ENCODE peak calls at places on chromosomes 12 and 14, in eight cellular contexts. One of them, this sample, is unnamed.

GRCh38 chr12:4909397-4909733 is 340 bp upstream of the KCNA1 start:
- DNase-seq in fibroblast of pulmonary artery: no peak
- DNase-seq in mesenteric fat pad: no peak
- DNase-seq in RKO: no peak
- DNase-seq in transverse colon: no peak
- DNase-seq in suprapubic skin: no peak
- DNase-seq in SK-N-DZ: no peak
- DNase-seq in activated T-helper 1 cell treated with anti-CD3 and anti-CD28 coated beads, Interleukin-12 subunit alpha, Interleukin-12 subunit beta, Interleukin-2, Interleukin-4 antibody, amounts not matched to agents 30 ng/mL and 10 ng/mL and 1 ng/mL, durations not matched to agents 14 hours and 24 hours and 36 hours: no peak
- DNase-seq in this sample: no peak

GRCh38 chr14:77031680-77032482 is 3.4 kb upstream of the IRF2BPL start:
- DNase-seq in activated T-helper 1 cell treated with anti-CD3 and anti-CD28 coated beads, Interleukin-12 subunit alpha, Interleukin-12 subunit beta, Interleukin-2, Interleukin-4 antibody, amounts not matched to agents 30 ng/mL and 10 ng/mL and 1 ng/mL, durations not matched to agents 14 hours and 24 hours and 36 hours: no peak
- DNase-seq in fibroblast of pulmonary artery: peak
- DNase-seq in RKO: no peak
- DNase-seq in SK-N-DZ: no peak
- DNase-seq in suprapubic skin: no peak
- DNase-seq in mesenteric fat pad: no peak
- DNase-seq in transverse colon: peak
- DNase-seq in this sample: no peak

GRCh38 chr12:119158004-119158776 is 20.5 kb upstream of the HSPB8 start:
- DNase-seq in activated T-helper 1 cell treated with anti-CD3 and anti-CD28 coated beads, Interleukin-12 subunit alpha, Interleukin-12 subunit beta, Interleukin-2, Interleukin-4 antibody, amounts not matched to agents 30 ng/mL and 10 ng/mL and 1 ng/mL, durations not matched to agents 14 hours and 24 hours and 36 hours: no peak
- DNase-seq in RKO: no peak
- DNase-seq in transverse colon: no peak
- DNase-seq in suprapubic skin: no peak
- DNase-seq in mesenteric fat pad: no peak
- DNase-seq in SK-N-DZ: no peak
- DNase-seq in fibroblast of pulmonary artery: no peak
- DNase-seq in this sample: no peak

GRCh38 chr14:104697892-104698583 is 8.6 kb downstream of the INF2 start:
- DNase-seq in mesenteric fat pad: no peak
- DNase-seq in RKO: no peak
- DNase-seq in suprapubic skin: no peak
- DNase-seq in activated T-helper 1 cell treated with anti-CD3 and anti-CD28 coated beads, Interleukin-12 subunit alpha, Interleukin-12 subunit beta, Interleukin-2, Interleukin-4 antibody, amounts not matched to agents 30 ng/mL and 10 ng/mL and 1 ng/mL, durations not matched to agents 14 hours and 24 hours and 36 hours: no peak
- DNase-seq in fibroblast of pulmonary artery: no peak
- DNase-seq in transverse colon: no peak
- DNase-seq in SK-N-DZ: no peak
- DNase-seq in this sample: no peak

GRCh38 chr14:89921346-89921745 is 33.2 kb downstream of the EFCAB11 start:
- DNase-seq in suprapubic skin: no peak
- DNase-seq in mesenteric fat pad: no peak
- DNase-seq in fibroblast of pulmonary artery: no peak
- DNase-seq in RKO: no peak
- DNase-seq in activated T-helper 1 cell treated with anti-CD3 and anti-CD28 coated beads, Interleukin-12 subunit alpha, Interleukin-12 subunit beta, Interleukin-2, Interleukin-4 antibody, amounts not matched to agents 30 ng/mL and 10 ng/mL and 1 ng/mL, durations not matched to agents 14 hours and 24 hours and 36 hours: no peak
- DNase-seq in SK-N-DZ: no peak
- DNase-seq in transverse colon: no peak
- DNase-seq in this sample: no peak

GRCh38 chr12:12482150-12482761 is 80.4 kb downstream of the DUSP16 start:
- DNase-seq in activated T-helper 1 cell treated with anti-CD3 and anti-CD28 coated beads, Interleukin-12 subunit alpha, Interleukin-12 subunit beta, Interleukin-2, Interleukin-4 antibody, amounts not matched to agents 30 ng/mL and 10 ng/mL and 1 ng/mL, durations not matched to agents 14 hours and 24 hours and 36 hours: peak
- DNase-seq in SK-N-DZ: no peak
- DNase-seq in transverse colon: no peak
- DNase-seq in fibroblast of pulmonary artery: no peak
- DNase-seq in RKO: no peak
- DNase-seq in suprapubic skin: no peak
- DNase-seq in mesenteric fat pad: no peak
- DNase-seq in this sample: no peak

GRCh38 chr14:23362200-23362599 is 2.8 kb downstream of the EFS start:
- DNase-seq in suprapubic skin: peak
- DNase-seq in activated T-helper 1 cell treated with anti-CD3 and anti-CD28 coated beads, Interleukin-12 subunit alpha, Interleukin-12 subunit beta, Interleukin-2, Interleukin-4 antibody, amounts not matched to agents 30 ng/mL and 10 ng/mL and 1 ng/mL, durations not matched to agents 14 hours and 24 hours and 36 hours: no peak
- DNase-seq in transverse colon: no peak
- DNase-seq in fibroblast of pulmonary artery: no peak
- DNase-seq in mesenteric fat pad: peak
- DNase-seq in SK-N-DZ: no peak
- DNase-seq in RKO: peak
- DNase-seq in this sample: no peak

GRCh38 chr14:40623641-40624040 is 983.0 kb upstream of the LRFN5 start:
- DNase-seq in activated T-helper 1 cell treated with anti-CD3 and anti-CD28 coated beads, Interleukin-12 subunit alpha, Interleukin-12 subunit beta, Interleukin-2, Interleukin-4 antibody, amounts not matched to agents 30 ng/mL and 10 ng/mL and 1 ng/mL, durations not matched to agents 14 hours and 24 hours and 36 hours: no peak
- DNase-seq in fibroblast of pulmonary artery: no peak
- DNase-seq in RKO: no peak
- DNase-seq in mesenteric fat pad: no peak
- DNase-seq in SK-N-DZ: no peak
- DNase-seq in transverse colon: no peak
- DNase-seq in suprapubic skin: no peak
- DNase-seq in this sample: no peak

GRCh38 chr12:54589964-54590363 is 1.5 kb upstream of the PPP1R1A start:
- DNase-seq in RKO: no peak
- DNase-seq in SK-N-DZ: no peak
- DNase-seq in mesenteric fat pad: no peak
- DNase-seq in transverse colon: no peak
- DNase-seq in activated T-helper 1 cell treated with anti-CD3 and anti-CD28 coated beads, Interleukin-12 subunit alpha, Interleukin-12 subunit beta, Interleukin-2, Interleukin-4 antibody, amounts not matched to agents 30 ng/mL and 10 ng/mL and 1 ng/mL, durations not matched to agents 14 hours and 24 hours and 36 hours: no peak
- DNase-seq in suprapubic skin: no peak
- DNase-seq in fibroblast of pulmonary artery: no peak
- DNase-seq in this sample: no peak

GRCh38 chr14:65356327-65356836 is 56.1 kb upstream of the FUT8 start:
- DNase-seq in fibroblast of pulmonary artery: peak
- DNase-seq in RKO: peak
- DNase-seq in transverse colon: no peak
- DNase-seq in activated T-helper 1 cell treated with anti-CD3 and anti-CD28 coated beads, Interleukin-12 subunit alpha, Interleukin-12 subunit beta, Interleukin-2, Interleukin-4 antibody, amounts not matched to agents 30 ng/mL and 10 ng/mL and 1 ng/mL, durations not matched to agents 14 hours and 24 hours and 36 hours: no peak
- DNase-seq in suprapubic skin: no peak
- DNase-seq in SK-N-DZ: no peak
- DNase-seq in mesenteric fat pad: no peak
- DNase-seq in this sample: peak

GRCh38 chr12:34124608-34125007 is 102.3 kb downstream of the ALG10 start:
- DNase-seq in transverse colon: no peak
- DNase-seq in mesenteric fat pad: no peak
- DNase-seq in RKO: no peak
- DNase-seq in SK-N-DZ: no peak
- DNase-seq in fibroblast of pulmonary artery: no peak
- DNase-seq in suprapubic skin: no peak
- DNase-seq in activated T-helper 1 cell treated with anti-CD3 and anti-CD28 coated beads, Interleukin-12 subunit alpha, Interleukin-12 subunit beta, Interleukin-2, Interleukin-4 antibody, amounts not matched to agents 30 ng/mL and 10 ng/mL and 1 ng/mL, durations not matched to agents 14 hours and 24 hours and 36 hours: no peak
- DNase-seq in this sample: no peak

GRCh38 chr14:94120667-94121335 is 8.6 kb downstream of the IFI27L2 start:
- DNase-seq in fibroblast of pulmonary artery: peak
- DNase-seq in SK-N-DZ: no peak
- DNase-seq in mesenteric fat pad: peak
- DNase-seq in transverse colon: no peak
- DNase-seq in RKO: no peak
- DNase-seq in suprapubic skin: peak
- DNase-seq in activated T-helper 1 cell treated with anti-CD3 and anti-CD28 coated beads, Interleukin-12 subunit alpha, Interleukin-12 subunit beta, Interleukin-2, Interleukin-4 antibody, amounts not matched to agents 30 ng/mL and 10 ng/mL and 1 ng/mL, durations not matched to agents 14 hours and 24 hours and 36 hours: no peak
- DNase-seq in this sample: no peak

GRCh38 chr12:102484017-102484731 is 3.8 kb upstream of the IGF1 start:
- DNase-seq in SK-N-DZ: peak
- DNase-seq in fibroblast of pulmonary artery: peak
- DNase-seq in suprapubic skin: no peak
- DNase-seq in transverse colon: peak
- DNase-seq in activated T-helper 1 cell treated with anti-CD3 and anti-CD28 coated beads, Interleukin-12 subunit alpha, Interleukin-12 subunit beta, Interleukin-2, Interleukin-4 antibody, amounts not matched to agents 30 ng/mL and 10 ng/mL and 1 ng/mL, durations not matched to agents 14 hours and 24 hours and 36 hours: peak
- DNase-seq in RKO: peak
- DNase-seq in mesenteric fat pad: no peak
- DNase-seq in this sample: no peak

GRCh38 chr12:1913377-1914115 is 4.9 kb downstream of the CACNA2D4 start:
- DNase-seq in mesenteric fat pad: peak
- DNase-seq in RKO: no peak
- DNase-seq in suprapubic skin: peak
- DNase-seq in activated T-helper 1 cell treated with anti-CD3 and anti-CD28 coated beads, Interleukin-12 subunit alpha, Interleukin-12 subunit beta, Interleukin-2, Interleukin-4 antibody, amounts not matched to agents 30 ng/mL and 10 ng/mL and 1 ng/mL, durations not matched to agents 14 hours and 24 hours and 36 hours: no peak
- DNase-seq in fibroblast of pulmonary artery: no peak
- DNase-seq in transverse colon: no peak
- DNase-seq in SK-N-DZ: no peak
- DNase-seq in this sample: no peak

GRCh38 chr14:87430810-87431209 is 562.2 kb downstream of the GALC start:
- DNase-seq in SK-N-DZ: no peak
- DNase-seq in activated T-helper 1 cell treated with anti-CD3 and anti-CD28 coated beads, Interleukin-12 subunit alpha, Interleukin-12 subunit beta, Interleukin-2, Interleukin-4 antibody, amounts not matched to agents 30 ng/mL and 10 ng/mL and 1 ng/mL, durations not matched to agents 14 hours and 24 hours and 36 hours: no peak
- DNase-seq in fibroblast of pulmonary artery: peak
- DNase-seq in suprapubic skin: no peak
- DNase-seq in transverse colon: no peak
- DNase-seq in RKO: peak
- DNase-seq in mesenteric fat pad: no peak
- DNase-seq in this sample: peak

GRCh38 chr12:50923361-50924130 is 28.8 kb upstream of the HIGD1C start:
- DNase-seq in transverse colon: no peak
- DNase-seq in activated T-helper 1 cell treated with anti-CD3 and anti-CD28 coated beads, Interleukin-12 subunit alpha, Interleukin-12 subunit beta, Interleukin-2, Interleukin-4 antibody, amounts not matched to agents 30 ng/mL and 10 ng/mL and 1 ng/mL, durations not matched to agents 14 hours and 24 hours and 36 hours: no peak
- DNase-seq in suprapubic skin: no peak
- DNase-seq in RKO: no peak
- DNase-seq in fibroblast of pulmonary artery: no peak
- DNase-seq in SK-N-DZ: no peak
- DNase-seq in mesenteric fat pad: no peak
- DNase-seq in this sample: no peak

GRCh38 chr12:54251667-54252284 is 28.1 kb downstream of the CBX5 start:
- DNase-seq in RKO: peak
- DNase-seq in SK-N-DZ: peak
- DNase-seq in activated T-helper 1 cell treated with anti-CD3 and anti-CD28 coated beads, Interleukin-12 subunit alpha, Interleukin-12 subunit beta, Interleukin-2, Interleukin-4 antibody, amounts not matched to agents 30 ng/mL and 10 ng/mL and 1 ng/mL, durations not matched to agents 14 hours and 24 hours and 36 hours: no peak
- DNase-seq in fibroblast of pulmonary artery: peak
- DNase-seq in suprapubic skin: no peak
- DNase-seq in mesenteric fat pad: no peak
- DNase-seq in transverse colon: no peak
- DNase-seq in this sample: peak